ENCODE peak calls at places on chromosome 5, in seven cellular contexts. W is Peyer's patch; D is GM13976; X is breast epithelium; Q is CD4-positive, alpha-beta T cell; A is fibroblast of mammary gland; I is spleen. U is an unnamed sample.

GRCh38 chr5:173517648-173518047 is 98.8 kb downstream of the BOD1 start:
- DNase-seq in X (no peak), D (no peak), Q (no peak), W (no peak), A (no peak), I (no peak), U (no peak)

GRCh38 chr5:92401492-92401891 is 1018.4 kb upstream of the ARRDC3 start:
- DNase-seq in X (no peak), A (peak; percentile 45), W (no peak), D (no peak), I (no peak), Q (no peak), U (no peak)

GRCh38 chr5:101561018-101561417 is 657.9 kb upstream of the ST8SIA4 start:
- DNase-seq in W (no peak), A (no peak), Q (no peak), I (no peak), X (no peak), D (no peak), U (no peak)

GRCh38 chr5:57834829-57835554 is 352.4 kb upstream of the ACTBL2 start:
- DNase-seq in A (peak; percentile 33), D (no peak), Q (no peak), X (no peak), I (no peak), W (no peak), U (no peak)

GRCh38 chr5:154285661-154286408 is 95.3 kb downstream of the GALNT10 start:
- DNase-seq in D (no peak), A (peak; percentile 52), Q (no peak), W (no peak), I (no peak), X (no peak), U (peak; percentile 75)

GRCh38 chr5:136811086-136811485 is 445.7 kb upstream of the TRPC7 start:
- DNase-seq in Q (no peak), W (no peak), X (no peak), D (no peak), I (no peak), A (peak; percentile 52), U (no peak)

GRCh38 chr5:171543486-171543885 is 124.0 kb downstream of the FGF18 start:
- DNase-seq in W (no peak), X (no peak), I (no peak), D (no peak), Q (no peak), A (peak; percentile 15), U (no peak)

GRCh38 chr5:112014771-112015170 is 257.8 kb upstream of the NREP start:
- DNase-seq in Q (no peak), A (no peak), I (no peak), D (no peak), W (no peak), X (no peak), U (no peak)

GRCh38 chr5:88660947-88661869 is 221.8 kb downstream of the MEF2C start:
- DNase-seq in I (no peak), X (no peak), D (peak; percentile 88), W (peak; percentile 53), A (peak; percentile 61), Q (no peak), U (peak; percentile 39)

GRCh38 chr5:73515232-73515631 is 17.0 kb downstream of the BTF3 start:
- DNase-seq in Q (no peak), A (no peak), I (no peak), X (no peak), W (no peak), D (no peak), U (no peak)

GRCh38 chr5:143161893-143162520 is 241.5 kb downstream of the NR3C1 start:
- DNase-seq in A (peak; percentile 97), D (no peak), X (no peak), I (no peak), Q (no peak), W (peak; percentile 67), U (peak; percentile 62)

GRCh38 chr5:170420809-170421412 is 31.7 kb upstream of the KCNMB1 start:
- DNase-seq in A (peak; percentile 76), I (peak; percentile 58), D (peak; percentile 71), Q (peak; percentile 46), X (no peak), W (peak; percentile 73), U (peak; percentile 43)

GRCh38 chr5:161230222-161230621 is 316.3 kb downstream of the GABRB2 start:
- DNase-seq in I (no peak), Q (no peak), X (no peak), W (peak; percentile 46), A (no peak), D (no peak), U (no peak)

GRCh38 chr5:151004499-151004898 is 15.9 kb upstream of the GPX3 start:
- DNase-seq in W (no peak), X (no peak), I (no peak), Q (no peak), A (peak; percentile 24), D (no peak), U (no peak)

GRCh38 chr5:61450880-61451279 is 118.8 kb downstream of the ZSWIM6 start:
- DNase-seq in Q (no peak), A (peak; percentile 78), D (no peak), X (no peak), I (no peak), W (no peak), U (peak; percentile 51)

GRCh38 chr5:151153300-151153699 is 4.3 kb downstream of the ANXA6 start:
- DNase-seq in W (no peak), D (no peak), I (no peak), X (no peak), A (no peak), Q (no peak), U (no peak)

GRCh38 chr5:164600166-164600715 is 1094.8 kb downstream of the MAT2B start:
- DNase-seq in D (no peak), I (no peak), X (no peak), Q (no peak), A (peak; percentile 76), W (no peak), U (no peak)

GRCh38 chr5:164600929-164601535 is 1095.6 kb downstream of the MAT2B start:
- DNase-seq in I (no peak), A (no peak), X (no peak), D (no peak), W (no peak), Q (no peak), U (no peak)

DNA sequence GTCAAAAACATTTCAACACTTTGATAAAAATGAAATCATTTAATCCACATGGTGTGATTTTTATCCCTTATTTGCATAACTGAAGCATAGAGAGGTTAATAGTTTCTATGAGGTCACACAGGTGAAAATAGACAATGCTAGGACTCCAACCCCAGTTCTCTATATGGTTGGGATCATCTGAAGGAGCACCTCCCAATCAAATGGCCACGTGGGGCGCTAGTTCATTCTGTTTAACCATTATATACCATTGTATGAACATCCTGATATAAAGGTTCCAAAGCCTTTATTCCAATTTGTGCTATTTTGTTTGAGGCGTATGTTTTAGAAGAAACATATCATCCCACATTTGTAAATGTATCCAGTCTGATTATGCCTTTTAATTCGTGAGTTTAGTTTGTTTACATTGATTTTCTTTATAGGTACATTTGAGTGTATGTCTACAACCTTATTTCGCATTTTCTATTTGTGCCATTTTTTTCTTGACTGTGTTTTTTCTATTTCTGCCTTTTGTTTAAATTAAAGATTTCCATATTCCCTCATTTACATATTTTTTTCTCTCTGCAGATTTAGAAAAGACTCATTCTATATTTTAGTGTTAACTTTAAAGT is 1092.0 kb downstream of the MAT2B start:
- DNase-seq in W (no peak), I (no peak), D (peak; percentile 27), X (no peak), A (no peak), Q (no peak), U (no peak)
- TF ChIP-seq CTCF in W (no peak), I (no peak), D (peak; percentile 43), X (no peak), A (peak; percentile 31), Q (no peak), U (peak; percentile 31)

GRCh38 chr5:321233-321725 is at the start of gene AHRR:
- DNase-seq in Q (no peak), X (no peak), D (peak; percentile 92), I (no peak), A (peak; percentile 44), W (peak; percentile 75), U (peak; percentile 59)
- TF ChIP-seq CTCF in Q (peak; percentile 16), X (no peak), D (peak; percentile 62), I (no peak), A (no peak), W (peak; percentile 55), U (peak; percentile 74)

DNA sequence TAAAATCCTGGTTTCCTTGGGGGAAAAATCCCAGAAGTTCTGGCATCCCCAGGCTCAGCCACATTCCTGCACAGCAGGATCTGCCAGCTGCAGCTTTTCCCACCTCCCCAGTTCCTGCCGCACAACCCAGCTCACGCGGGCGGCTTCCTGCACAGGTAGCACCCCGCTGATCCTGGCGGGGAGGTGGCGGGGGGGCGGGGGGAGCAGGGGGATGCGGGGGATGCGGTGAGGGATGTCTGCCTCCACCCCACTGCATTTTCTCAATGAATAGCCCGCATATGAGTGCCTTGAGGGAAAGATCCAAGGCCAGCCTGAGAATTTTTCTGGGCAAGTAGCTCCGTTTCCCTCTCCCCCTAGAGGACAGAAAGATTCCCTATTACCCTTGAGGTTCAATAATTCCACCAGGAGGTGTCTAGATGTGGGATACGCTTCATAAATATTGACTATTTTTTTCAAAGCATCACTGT is 21.1 kb downstream of the GFPT2 start:
- DNase-seq in I (peak; percentile 39), W (no peak), Q (no peak), A (peak; percentile 57), D (no peak), X (no peak), U (no peak)
- TF ChIP-seq CTCF in I (no peak), W (no peak), Q (no peak), A (peak; percentile 36), D (no peak), X (no peak), U (peak; percentile 51)

GRCh38 chr5:76542887-76543690 is 80.1 kb downstream of the F2RL2 start:
- DNase-seq in X (no peak), A (no peak), I (peak; percentile 85), Q (peak; percentile 57), W (peak; percentile 73), D (no peak), U (no peak)

GRCh38 chr5:76542236-76542635 is 81.0 kb downstream of the F2RL2 start:
- DNase-seq in X (no peak), W (no peak), I (no peak), A (no peak), D (no peak), Q (no peak), U (no peak)

GRCh38 chr5:76545184-76545583 is 78.0 kb downstream of the F2RL2 start:
- DNase-seq in A (no peak), X (no peak), I (no peak), D (no peak), W (no peak), Q (no peak), U (no peak)

GRCh38 chr5:76546497-76547102 is 76.6 kb downstream of the F2RL2 start:
- DNase-seq in W (no peak), I (no peak), X (no peak), D (no peak), A (no peak), Q (no peak), U (no peak)

DNA sequence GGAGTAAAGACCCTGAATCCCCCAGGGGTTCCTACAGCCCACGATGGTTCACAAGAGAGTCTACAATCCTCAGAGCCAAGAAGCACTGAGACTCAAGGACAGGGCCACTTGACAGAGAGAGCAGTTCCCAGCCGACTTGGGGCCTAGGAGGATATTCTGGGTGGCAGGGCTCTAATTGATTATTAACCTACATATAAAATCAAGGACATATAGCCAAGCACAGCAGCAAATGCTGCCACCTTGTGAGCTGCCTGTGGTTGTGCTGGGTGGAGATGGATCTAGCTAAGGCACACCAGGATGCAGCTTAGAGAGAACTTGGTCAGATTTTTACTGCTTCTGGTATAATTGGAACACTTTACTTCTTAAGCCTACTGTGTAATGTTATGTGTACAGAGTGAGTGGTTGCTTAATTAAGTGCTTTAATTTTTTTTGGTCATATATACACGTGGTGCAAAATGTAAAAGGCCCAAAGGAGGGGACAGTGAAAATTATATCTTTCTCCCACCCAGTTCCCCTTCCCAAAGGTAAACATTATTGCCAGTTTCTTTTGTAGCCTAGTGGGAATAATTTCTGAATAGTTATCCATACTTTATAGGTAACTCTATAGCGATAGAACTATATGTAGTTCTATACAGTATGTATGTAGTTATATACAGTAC is 78.8 kb downstream of the F2RL2 start:
- DNase-seq in X (no peak), D (peak; percentile 34), A (peak; percentile 29), W (peak; percentile 84), I (no peak), Q (peak; percentile 60), U (peak; percentile 6)
- TF ChIP-seq CTCF in X (no peak), D (peak; percentile 60), A (peak; percentile 45), W (peak; percentile 94), I (peak; percentile 40), Q (peak; percentile 86), U (peak; percentile 70)

U was measured in HFFc6.